ENCODE peak calls at places on chromosomes 4 and X, in five cellular contexts. G, P, S, N and V are unnamed samples.

GRCh38 chr4:184983660-184984356 is 34.5 kb upstream of the HELT start:
- DNase-seq in G (peak), P (peak), S (peak), N (no peak), V (peak)

GRCh38 chr4:169272265-169272886 is 1.6 kb upstream of the SH3RF1 start:
- DNase-seq in G (no peak), P (peak), S (peak), N (no peak), V (peak)

GRCh38 chr4:47686294-47686872 is 151.5 kb downstream of the CORIN start:
- DNase-seq in G (peak), P (peak), S (peak), N (peak), V (peak)

GRCh38 chr4:151324449-151325319 is 721 bp downstream of the SH3D19 start:
- DNase-seq in G (no peak), P (peak), S (peak), N (peak), V (peak)

GRCh38 chrX:154485150-154486051 is 1.0 kb downstream of the UBL4A start:
- DNase-seq in G (no peak), P (no peak), S (no peak), N (no peak), V (no peak)

GRCh38 chrX:100973411-100973810 is 3.9 kb downstream of the ARL13A start:
- DNase-seq in G (no peak), P (peak), S (peak), N (no peak), V (no peak)

GRCh38 chr4:1598641-1599481 is 85.3 kb downstream of the FAM53A start:
- DNase-seq in G (no peak), P (no peak), S (no peak), N (no peak), V (no peak)

GRCh38 chrX:64842492-64842891 is 133.8 kb downstream of the ZC4H2 start:
- DNase-seq in G (no peak), P (no peak), S (no peak), N (no peak), V (no peak)

GRCh38 chr4:17770845-17771244 is 10.6 kb downstream of the FAM184B start:
- DNase-seq in G (no peak), P (no peak), S (no peak), N (no peak), V (no peak)

GRCh38 chrX:10620121-10620699 is at the start of gene MID1:
- DNase-seq in G (peak), P (peak), S (peak), N (no peak), V (peak)

GRCh38 chr4:125688841-125689240 is 374.1 kb downstream of the FAT4 start:
- DNase-seq in G (no peak), P (no peak), S (no peak), N (no peak), V (no peak)

GRCh38 chr4:140813804-140814203 is 57.6 kb upstream of the TBC1D9 start:
- DNase-seq in G (no peak), P (no peak), S (no peak), N (no peak), V (no peak)

GRCh38 chr4:156858071-156858470 is 113.5 kb downstream of the PDGFC start:
- DNase-seq in G (no peak), P (no peak), S (no peak), N (no peak), V (no peak)